ENCODE peak calls at places on chromosome 9, in seven cellular contexts. C, G, W, U, A, F and M are unnamed samples.

GRCh38 chr9:109591691-109592090 is 93.6 kb upstream of the PTPN3 start:
- DNase-seq in C (no peak), G (no peak), W (no peak), U (no peak), A (no peak), F (no peak), M (no peak)

GRCh38 chr9:38296853-38297252 is 95.6 kb upstream of the ALDH1B1 start:
- DNase-seq in C (no peak), G (no peak), W (no peak), U (no peak), A (no peak), F (no peak), M (no peak)

GRCh38 chr9:127557466-127557869 is 54.6 kb upstream of the STXBP1 start:
- DNase-seq in C (no peak), G (no peak), W (peak), U (peak), A (no peak), F (no peak), M (no peak)

GRCh38 chr9:70406446-70406862 is 8.0 kb downstream of the KLF9 start:
- DNase-seq in C (no peak), G (no peak), W (peak), U (no peak), A (no peak), F (no peak), M (no peak)

GRCh38 chr9:35162605-35163315 is 951 bp downstream of the UNC13B start:
- DNase-seq in C (no peak), G (no peak), W (no peak), U (no peak), A (no peak), F (no peak), M (no peak)

GRCh38 chr9:21681641-21682040 is 120.8 kb upstream of the MTAP start:
- DNase-seq in C (no peak), G (no peak), W (no peak), U (no peak), A (no peak), F (no peak), M (no peak)

GRCh38 chr9:124769451-124770358 is 1.4 kb downstream of the NR6A1 start:
- DNase-seq in C (peak), G (no peak), W (peak), U (no peak), A (peak), F (peak), M (no peak)

GRCh38 chr9:87498046-87498815 is 564 bp downstream of the DAPK1 start:
- DNase-seq in C (peak), G (no peak), W (no peak), U (peak), A (no peak), F (peak), M (peak)

GRCh38 chr9:69044226-69045219 is 9.0 kb downstream of the FXN start:
- DNase-seq in C (no peak), G (peak), W (peak), U (no peak), A (peak), F (peak), M (no peak)

GRCh38 chr9:132514011-132514744 is 68.2 kb upstream of the BARHL1 start:
- DNase-seq in C (no peak), G (no peak), W (no peak), U (no peak), A (no peak), F (peak), M (no peak)

GRCh38 chr9:34986541-34987047 is 3.0 kb upstream of the DNAJB5 start:
- DNase-seq in C (no peak), G (no peak), W (peak), U (peak), A (no peak), F (peak), M (no peak)

GRCh38 chr9:21580636-21581353 is 98.7 kb upstream of the IFNE start:
- DNase-seq in C (no peak), G (no peak), W (no peak), U (no peak), A (no peak), F (no peak), M (no peak)

GRCh38 chr9:116327702-116328440 is 174.3 kb downstream of the PAPPA start:
- DNase-seq in C (no peak), G (no peak), W (no peak), U (no peak), A (no peak), F (no peak), M (no peak)

GRCh38 chr9:85024374-85024773 is 354.8 kb downstream of the NTRK2 start:
- DNase-seq in C (no peak), G (no peak), W (no peak), U (no peak), A (no peak), F (no peak), M (no peak)